ENCODE peak calls at places on chromosomes 4 and X, in nine cellular contexts. V is activated CD4-positive, alpha-beta T cell treated with anti-CD3 and anti-CD28 coated beads for 36 hours; O is stimulated activated CD4-positive, alpha-beta T cell treated with anti-CD3 and anti-CD28 coated beads, Interleukin-2, amount 100 ng/mL, for 24 hours; X is T-helper 9 cell; S is Ammon's horn; B is DND-41; D is T-helper 1 cell; L is LoVo; F is CD8-positive, alpha-beta T cell. J is an unnamed sample.

GRCh38 chr4:88320780-88321373 is 36.5 kb upstream of the PPM1K start:
- DNase-seq in V (peak), O (no peak), X (no peak), S (peak), B (peak), D (no peak), L (peak), F (peak), J (peak)

GRCh38 chrX:86946569-86946968 is 571.0 kb upstream of the KLHL4 start:
- DNase-seq in V (peak), O (no peak), X (no peak), S (peak), B (no peak), D (no peak), L (peak), F (no peak), J (no peak)

GRCh38 chr4:88880501-88881226 is 176.3 kb downstream of the FAM13A start:
- DNase-seq in V (no peak), O (no peak), X (no peak), S (no peak), B (no peak), D (no peak), L (peak), F (no peak), J (no peak)

GRCh38 chrX:50680990-50681389 is 133.0 kb downstream of the SHROOM4 start:
- DNase-seq in V (peak), O (no peak), X (no peak), S (peak), B (no peak), D (no peak), L (no peak), F (no peak), J (no peak)

GRCh38 chr4:127616898-127617297 is 15.9 kb upstream of the INTU start:
- DNase-seq in V (no peak), O (no peak), X (no peak), S (no peak), B (no peak), D (no peak), L (no peak), F (no peak), J (no peak)

GRCh38 chr4:5463936-5464650 is 244.3 kb downstream of the EVC2 start:
- DNase-seq in V (no peak), O (no peak), X (no peak), S (no peak), B (no peak), D (no peak), L (no peak), F (no peak), J (no peak)

GRCh38 chrX:20361081-20361889 is 94.6 kb upstream of the RPS6KA3 start:
- DNase-seq in V (no peak), O (no peak), X (no peak), S (no peak), B (no peak), D (no peak), L (no peak), F (no peak), J (no peak)

GRCh38 chr4:139689093-139689722 is 23.6 kb downstream of the MGST2 start:
- DNase-seq in V (no peak), O (no peak), X (no peak), S (no peak), B (no peak), D (no peak), L (no peak), F (no peak), J (no peak)

GRCh38 chr4:112210777-112211176 is 20.8 kb upstream of the AP1AR start:
- DNase-seq in V (no peak), O (no peak), X (no peak), S (no peak), B (no peak), D (no peak), L (no peak), F (no peak), J (no peak)

GRCh38 chrX:21702725-21703228 is 44.6 kb upstream of the KLHL34 start:
- DNase-seq in V (no peak), O (no peak), X (no peak), S (no peak), B (no peak), D (no peak), L (no peak), F (no peak), J (no peak)

GRCh38 chr4:168587326-168588125 is 90.7 kb downstream of the PALLD start:
- DNase-seq in V (no peak), O (no peak), X (no peak), S (no peak), B (no peak), D (no peak), L (peak), F (no peak), J (no peak)

GRCh38 chr4:36854554-36854953 is 390.0 kb upstream of the NWD2 start:
- DNase-seq in V (no peak), O (no peak), X (no peak), S (no peak), B (no peak), D (no peak), L (no peak), F (no peak), J (no peak)

GRCh38 chrX:49862093-49862492 is 17.2 kb upstream of the USP27X start:
- DNase-seq in V (no peak), O (no peak), X (no peak), S (no peak), B (no peak), D (no peak), L (no peak), F (no peak), J (no peak)

GRCh38 chr4:30948653-30949052 is 228.5 kb downstream of the PCDH7 start:
- DNase-seq in V (no peak), O (no peak), X (no peak), S (no peak), B (no peak), D (no peak), L (peak), F (no peak), J (no peak)

GRCh38 chrX:115183980-115184379 is 5.2 kb upstream of the RBMXL3 start:
- DNase-seq in V (no peak), O (no peak), X (no peak), S (no peak), B (no peak), D (no peak), L (no peak), F (no peak), J (no peak)

GRCh38 chr4:8099981-8100464 is 58.6 kb downstream of the ABLIM2 start:
- DNase-seq in V (no peak), O (no peak), X (no peak), S (no peak), B (no peak), D (no peak), L (peak), F (no peak), J (no peak)